ENCODE peak calls at places on chromosomes 16 and 17, in eight cellular contexts. Q is tibial nerve, N is A549, V is ovary, Z is stomach, C is esophagus muscularis mucosa, G is suprapubic skin, D is transverse colon. A is an unnamed sample.

GRCh38 chr17:42849451-42850157 is 1.4 kb upstream of the AOC3 start:
- DNase-seq in V (no peak), N (no peak), C (no peak), G (no peak), Q (no peak), D (no peak), Z (no peak), A (no peak)

GRCh38 chr16:3057181-3058166 is 8.0 kb upstream of the IL32 start:
- DNase-seq in Z (no peak), V (no peak), Q (no peak), D (no peak), N (no peak), C (no peak), G (no peak), A (no peak)

GRCh38 chr16:1763521-1764511 is 7.5 kb downstream of the NME3 start:
- DNase-seq in C (no peak), D (no peak), Z (no peak), N (peak), V (no peak), Q (no peak), G (no peak), A (no peak)

GRCh38 chr16:4290236-4290830 is 17.5 kb upstream of the TFAP4 start:
- DNase-seq in V (no peak), Q (no peak), C (no peak), G (no peak), N (peak), D (no peak), Z (no peak), A (no peak)

GRCh38 chr17:33750943-33751701 is 458.0 kb upstream of the ASIC2 start:
- DNase-seq in V (peak), G (no peak), N (peak), Q (peak), D (peak), Z (peak), C (no peak), A (peak)

GRCh38 chr16:11689031-11689840 is 21.0 kb downstream of the SNN start:
- DNase-seq in C (no peak), Q (no peak), G (no peak), D (no peak), V (no peak), N (no peak), Z (no peak), A (peak)

GRCh38 chr16:52812945-52813556 is 239.6 kb downstream of the CHD9NB start:
- DNase-seq in G (no peak), Q (no peak), D (no peak), N (peak), C (no peak), V (no peak), Z (no peak), A (no peak)

GRCh38 chr16:64475627-64476351 is 646.1 kb downstream of the CDH11 start:
- DNase-seq in V (no peak), C (no peak), Q (no peak), N (no peak), Z (no peak), G (no peak), D (no peak), A (no peak)

GRCh38 chr16:88466175-88466862 is 13.2 kb downstream of the ZFPM1 start:
- DNase-seq in N (no peak), Q (no peak), G (no peak), C (no peak), Z (no peak), V (no peak), D (no peak), A (no peak)

GRCh38 chr17:17824119-17824779 is 12.5 kb downstream of the SREBF1 start:
- DNase-seq in G (no peak), C (no peak), N (peak), V (no peak), Z (no peak), Q (no peak), D (no peak), A (no peak)

GRCh38 chr16:75099738-75100615 is 16.6 kb downstream of the LDHD start:
- DNase-seq in G (no peak), N (no peak), Q (no peak), V (no peak), D (no peak), C (no peak), Z (no peak), A (no peak)

GRCh38 chr16:57786632-57787518 is 15.4 kb downstream of the KIFC3 start:
- DNase-seq in Q (no peak), G (no peak), D (peak), N (no peak), V (peak), Z (no peak), C (no peak), A (peak)

GRCh38 chr17:28865946-28866752 is 11.3 kb downstream of the ERAL1 start:
- DNase-seq in D (no peak), Z (no peak), N (no peak), V (no peak), C (no peak), G (no peak), Q (no peak), A (no peak)

GRCh38 chr17:42431758-42432161 is 8.7 kb upstream of the CAVIN1 start:
- DNase-seq in G (no peak), Q (no peak), C (no peak), D (no peak), N (no peak), V (no peak), Z (no peak), A (no peak)

GRCh38 chr16:1747934-1748333 is 23.4 kb downstream of the NME3 start:
- DNase-seq in Q (no peak), Z (no peak), C (no peak), G (no peak), N (no peak), D (no peak), V (no peak), A (no peak)

GRCh38 chr16:4378202-4378666 is 6.6 kb downstream of the VASN start:
- DNase-seq in D (no peak), V (no peak), G (peak), C (no peak), N (no peak), Z (no peak), Q (no peak), A (no peak)

GRCh38 chr17:69592692-69593350 is 178.3 kb downstream of the MAP2K6 start:
- DNase-seq in V (no peak), N (no peak), Z (no peak), G (no peak), C (no peak), Q (no peak), D (no peak), A (no peak)

GRCh38 chr17:36527851-36528250 is 6.8 kb downstream of the MYO19 start:
- DNase-seq in N (no peak), D (no peak), Z (no peak), V (no peak), Q (no peak), G (peak), C (no peak), A (no peak)

GRCh38 chr17:51372345-51373004 is 112.1 kb downstream of the UTP18 start:
- DNase-seq in N (peak), G (no peak), C (no peak), D (peak), V (no peak), Q (no peak), Z (no peak), A (no peak)

GRCh38 chr16:60655514-60656153 is 1380.6 kb downstream of the CDH8 start:
- DNase-seq in D (no peak), V (no peak), Z (no peak), Q (no peak), N (no peak), G (no peak), C (no peak), A (no peak)

GRCh38 chr16:19118938-19119431 is 5.2 kb downstream of the ITPRIPL2 start:
- DNase-seq in Z (no peak), N (peak), D (peak), Q (no peak), V (peak), G (no peak), C (no peak), A (peak)

GRCh38 chr17:76523084-76524037 is 14.1 kb downstream of the CYGB start:
- DNase-seq in C (no peak), Z (peak), G (no peak), V (peak), Q (no peak), D (peak), N (peak), A (peak)

GRCh38 chr17:37701424-37702020 is 43.3 kb downstream of the HNF1B start:
- DNase-seq in G (no peak), D (peak), Z (peak), V (no peak), C (no peak), N (peak), Q (no peak), A (no peak)

GRCh38 chr17:31535581-31535981 is 144.1 kb downstream of the RAB11FIP4 start:
- DNase-seq in G (no peak), Q (no peak), C (no peak), Z (no peak), D (peak), V (no peak), N (no peak), A (no peak)

GRCh38 chr17:79652999-79653643 is 42.3 kb upstream of the RBFOX3 start:
- DNase-seq in G (peak), N (no peak), D (no peak), Z (no peak), V (peak), C (no peak), Q (no peak), A (peak)

GRCh38 chr17:29242051-29242450 is 4.6 kb upstream of the CRYBA1 start:
- DNase-seq in D (no peak), N (no peak), Q (no peak), V (no peak), G (no peak), Z (no peak), C (no peak), A (no peak)

GRCh38 chr16:70703041-70703834 is 17.4 kb upstream of the MTSS2 start:
- DNase-seq in C (no peak), Q (no peak), Z (no peak), V (no peak), G (no peak), D (peak), N (no peak), A (peak)
- TF ChIP-seq EP300 in C (peak), Q (peak), Z (no peak), V (no peak), G (peak), D (no peak), N (no peak), A (no peak)

DNA sequence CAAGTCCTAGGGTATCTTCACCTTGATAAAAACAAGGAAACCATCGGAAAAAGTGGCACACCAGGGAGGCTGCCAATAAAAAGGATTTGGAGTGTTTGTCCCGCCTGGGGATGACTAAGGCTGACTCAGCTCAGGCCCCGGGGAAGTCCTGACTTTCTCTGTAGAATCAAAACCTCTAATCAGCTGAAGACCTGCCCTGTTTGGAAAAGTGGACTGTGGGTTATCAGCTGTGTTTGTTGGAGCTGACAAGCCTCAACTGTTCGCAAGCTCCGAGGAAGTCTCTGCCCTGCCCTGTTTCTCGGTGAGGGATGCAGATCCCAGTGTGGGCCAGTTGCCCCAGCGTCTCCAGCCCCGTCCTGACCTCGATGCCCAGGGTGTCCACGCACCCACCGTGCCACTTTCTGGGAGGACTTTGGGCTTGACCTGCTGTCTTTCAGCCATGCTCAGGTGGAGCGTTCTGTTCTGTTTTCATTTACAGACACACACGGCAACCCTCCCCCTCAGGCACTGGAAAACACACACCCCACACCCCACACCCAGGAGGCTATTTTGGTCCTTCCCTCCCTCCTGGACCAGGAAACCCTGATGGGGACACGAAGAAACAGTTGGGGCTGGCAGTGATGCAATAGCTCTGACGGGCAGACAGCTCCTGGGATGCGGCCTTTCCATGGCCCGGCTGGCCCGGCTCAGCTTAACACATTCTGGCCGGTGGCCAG is 27.6 kb upstream of the PITPNA start:
- DNase-seq in D (peak), N (peak), Q (no peak), V (no peak), C (no peak), G (no peak), Z (peak), A (no peak)
- TF ChIP-seq POLR2A in D (no peak), N (no peak), Q (no peak), V (no peak), C (no peak), G (no peak), Z (no peak), A (no peak)

GRCh38 chr16:86580063-86580797 is 1.9 kb downstream of the FOXL1 start:
- DNase-seq in C (no peak), Q (no peak), G (no peak), D (no peak), N (no peak), Z (no peak), V (no peak), A (no peak)
- H3K4me3 ChIP-seq in C (no peak), Q (peak), G (no peak), D (peak), N (no peak), Z (peak), V (no peak), A (no peak)

GRCh38 chr17:62895256-62895649 is 70.8 kb upstream of the TANC2 start:
- DNase-seq in G (no peak), Z (no peak), Q (no peak), D (no peak), N (no peak), C (no peak), V (no peak), A (no peak)

GRCh38 chr17:62895650-62896301 is 70.3 kb upstream of the TANC2 start:
- DNase-seq in N (no peak), C (no peak), Q (no peak), V (no peak), D (no peak), Z (no peak), G (no peak), A (no peak)

GRCh38 chr17:62892069-62892675 is 73.9 kb upstream of the TANC2 start:
- DNase-seq in N (no peak), Z (no peak), G (no peak), C (no peak), V (no peak), Q (no peak), D (no peak), A (no peak)

GRCh38 chr17:62891659-62892058 is 74.4 kb upstream of the TANC2 start:
- DNase-seq in Q (no peak), N (no peak), G (no peak), D (no peak), C (no peak), Z (no peak), V (no peak), A (no peak)

DNA sequence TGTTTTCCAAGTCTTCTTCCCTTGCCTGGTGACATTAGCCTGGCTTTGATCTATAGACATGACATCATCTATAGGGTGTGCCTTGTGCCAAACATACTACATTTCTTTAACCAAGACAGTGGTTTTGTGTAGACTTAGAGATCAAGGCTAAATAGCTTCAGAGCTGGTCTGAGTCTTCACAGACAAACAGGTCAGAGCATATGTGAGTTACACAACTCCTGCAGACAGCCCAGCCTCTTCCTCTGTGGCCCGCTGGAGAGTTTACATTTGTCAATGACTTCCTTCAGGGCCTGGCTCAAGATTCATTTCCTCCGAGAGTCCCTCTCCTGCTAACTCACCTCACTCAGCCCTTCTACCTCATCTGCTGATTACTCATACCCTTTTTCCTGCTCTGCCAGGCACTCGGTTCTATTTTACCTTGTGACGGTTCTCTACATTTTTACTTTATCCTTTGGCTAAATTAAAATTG is 73.1 kb upstream of the TANC2 start:
- DNase-seq in Z (peak), Q (no peak), C (no peak), G (no peak), N (peak), V (no peak), D (peak), A (peak)
- TF ChIP-seq EP300 in Z (no peak), Q (peak), C (no peak), G (no peak), N (peak), V (no peak), D (no peak), A (no peak)

GRCh38 chr17:65389426-65389825 is 172.0 kb downstream of the AXIN2 start:
- DNase-seq in D (no peak), Q (no peak), N (no peak), G (no peak), Z (no peak), V (no peak), C (no peak), A (no peak)

GRCh38 chr17:65385071-65385470 is 176.4 kb downstream of the AXIN2 start:
- DNase-seq in V (no peak), Z (no peak), C (no peak), G (no peak), N (no peak), D (no peak), Q (no peak), A (no peak)

GRCh38 chr17:65387322-65387721 is 174.1 kb downstream of the AXIN2 start:
- DNase-seq in Q (no peak), Z (no peak), N (no peak), G (no peak), C (no peak), V (no peak), D (no peak), A (no peak)

GRCh38 chr17:65388911-65389310 is 172.5 kb downstream of the AXIN2 start:
- DNase-seq in Q (no peak), N (no peak), G (no peak), Z (no peak), D (no peak), V (no peak), C (no peak), A (no peak)

GRCh38 chr17:65385726-65386125 is 175.7 kb downstream of the AXIN2 start:
- DNase-seq in D (no peak), N (no peak), Z (no peak), V (no peak), Q (no peak), G (no peak), C (no peak), A (no peak)
- TF ChIP-seq POLR2A in D (no peak), N (no peak), Z (no peak), V (no peak), Q (no peak), G (no peak), C (no peak), A (no peak)

GRCh38 chr17:81097943-81098308 is 63.0 kb downstream of the BAIAP2 start:
- DNase-seq in Q (no peak), D (peak), C (no peak), G (no peak), V (peak), Z (no peak), N (peak), A (peak)

GRCh38 chr17:81095608-81095888 is 60.6 kb downstream of the BAIAP2 start:
- DNase-seq in C (no peak), N (no peak), G (no peak), Z (no peak), Q (no peak), D (no peak), V (no peak), A (no peak)

GRCh38 chr17:81096741-81097133 is 61.8 kb downstream of the BAIAP2 start:
- DNase-seq in D (no peak), G (no peak), V (peak), C (no peak), N (no peak), Q (no peak), Z (no peak), A (no peak)

GRCh38 chr17:81094744-81095607 is 60.0 kb downstream of the BAIAP2 start:
- DNase-seq in G (peak), N (peak), Z (peak), C (peak), V (peak), D (peak), Q (peak), A (peak)

DNA sequence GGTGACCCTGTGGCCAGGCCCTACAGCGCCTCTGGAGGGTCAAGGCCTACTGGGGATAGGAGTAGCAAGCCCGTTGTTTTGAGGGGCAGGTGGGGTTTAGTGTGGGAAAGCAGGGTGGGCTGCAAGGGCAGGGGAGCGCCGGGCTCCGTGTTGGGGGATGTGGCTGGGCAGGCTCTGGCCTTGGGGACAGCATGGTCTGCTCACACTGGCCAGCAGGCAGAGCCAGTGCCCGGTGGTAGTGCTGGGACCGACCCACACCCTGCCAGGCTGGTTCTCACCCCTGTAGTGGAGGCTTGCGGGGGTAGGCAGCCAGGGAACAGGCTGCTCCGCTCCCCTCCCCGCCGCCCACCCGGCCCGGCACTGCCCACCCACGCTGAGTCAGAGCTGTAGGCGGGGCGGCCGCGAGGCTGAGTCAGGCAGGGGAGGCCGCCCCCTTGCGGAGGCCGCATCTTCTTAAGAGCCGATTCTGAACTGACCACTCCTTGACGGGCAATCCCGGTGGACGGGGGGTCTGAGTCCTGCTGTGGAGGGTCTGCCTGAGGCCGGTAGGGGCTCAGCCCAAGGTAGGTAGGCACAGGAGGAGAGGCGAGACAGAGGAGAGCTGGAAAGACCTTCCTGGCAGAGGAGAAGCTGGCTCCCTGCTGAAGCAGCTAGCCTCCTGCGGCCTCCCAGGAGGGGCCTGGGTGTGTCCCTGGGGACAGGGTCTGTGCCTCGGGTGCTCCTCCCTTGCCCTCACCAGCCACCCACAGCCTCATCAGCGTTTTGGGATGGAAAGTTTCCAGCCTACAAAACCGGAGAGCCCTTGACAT is 62.4 kb downstream of the BAIAP2 start:
- DNase-seq in Q (peak), V (peak), G (peak), Z (peak), N (peak), C (peak), D (peak), A (peak)
- H3K4me3 ChIP-seq in Q (peak), V (peak), G (peak), Z (no peak), N (peak), C (peak), D (peak), A (no peak)